ENCODE peak calls at places on chromosomes 7 and 10, in four cellular contexts. E is dorsolateral prefrontal cortex; S is CD8-positive, alpha-beta T cell; K is GF-D8. N is an unnamed sample.

GRCh38 chr10:46550795-46551700 is 5.4 kb downstream of the GPRIN2 start:
- DNase-seq in S (no peak), E (peak; percentile 29), K (no peak), N (no peak)

GRCh38 chr7:102889836-102890235 is 23.0 kb upstream of the LRRC17 start:
- DNase-seq in K (no peak), E (no peak), S (no peak), N (no peak)

GRCh38 chr7:30445770-30446169 is 32.8 kb downstream of the NOD1 start:
- DNase-seq in E (peak; percentile 51), K (peak; percentile 85), S (peak; percentile 57), N (peak; percentile 97)

GRCh38 chr7:17274551-17275245 is 23.8 kb upstream of the AHR start:
- DNase-seq in K (no peak), S (no peak), E (no peak), N (no peak)

GRCh38 chr7:131466735-131467365 is 89.6 kb downstream of the PODXL start:
- DNase-seq in E (no peak), S (no peak), K (no peak), N (no peak)

GRCh38 chr7:130366561-130366960 is 13.7 kb upstream of the CPA1 start:
- DNase-seq in S (no peak), K (no peak), E (no peak), N (no peak)

GRCh38 chr7:135111379-135111778 is 36.5 kb upstream of the TMEM140 start:
- DNase-seq in S (no peak), E (no peak), K (no peak), N (no peak)

GRCh38 chr7:21642422-21642821 is 99.6 kb downstream of the DNAH11 start:
- DNase-seq in S (no peak), K (no peak), E (no peak), N (no peak)

GRCh38 chr7:727806-728460 is 852 bp upstream of the PRKAR1B start:
- DNase-seq in E (no peak), S (no peak), K (no peak), N (no peak)

N was measured in HL-60.